ENCODE peak calls at places on chromosomes 3 and 15, in seven cellular contexts. J is uterus; D is GM13977; P is mesothelial cell of epicardium; N is endothelial cell of umbilical vein; H is CD8-positive, alpha-beta T cell; W is AG09309. L is an unnamed sample.

GRCh38 chr15:77650285-77650684 is 17.6 kb upstream of the LINGO1 start:
- DNase-seq in J (no peak), H (no peak), D (no peak), N (peak), W (no peak), P (no peak), L (no peak)

GRCh38 chr15:73753250-73754130 is at the start of gene INSYN1:
- DNase-seq in N (no peak), W (no peak), H (no peak), J (no peak), P (peak), D (no peak), L (no peak)

GRCh38 chr3:147956615-147957014 is 547.5 kb downstream of the ZIC1 start:
- DNase-seq in W (no peak), J (no peak), P (no peak), H (no peak), N (no peak), D (no peak), L (no peak)

GRCh38 chr15:69491051-69491505 is 38.5 kb downstream of the RPLP1 start:
- DNase-seq in H (no peak), D (no peak), J (no peak), N (no peak), W (no peak), P (no peak), L (no peak)

GRCh38 chr3:33911525-33912322 is 113.3 kb downstream of the PDCD6IP start:
- DNase-seq in J (no peak), N (no peak), W (no peak), H (no peak), P (no peak), D (no peak), L (no peak)

GRCh38 chr3:110420158-110420641 is 651.4 kb upstream of the NECTIN3 start:
- DNase-seq in J (no peak), W (peak), H (no peak), N (peak), D (no peak), P (no peak), L (peak)

GRCh38 chr15:73024161-73024560 is 28.1 kb upstream of the NEO1 start:
- DNase-seq in H (no peak), J (no peak), P (no peak), D (no peak), W (no peak), N (no peak), L (no peak)

GRCh38 chr15:34837246-34838016 is 42.1 kb upstream of the ACTC1 start:
- DNase-seq in N (peak), J (no peak), D (no peak), P (no peak), H (no peak), W (peak), L (peak)

GRCh38 chr15:66966256-66966655 is 99.1 kb upstream of the SMAD3 start:
- DNase-seq in H (no peak), D (no peak), J (no peak), P (no peak), W (no peak), N (no peak), L (no peak)
- TF ChIP-seq CTCF in H (no peak), D (peak), J (peak), P (peak), W (peak), N (no peak), L (no peak)

GRCh38 chr3:16067837-16068471 is 106.5 kb upstream of the GALNT15 start:
- DNase-seq in W (peak), D (no peak), H (no peak), N (peak), J (no peak), P (no peak), L (no peak)
- TF ChIP-seq CTCF in W (no peak), D (no peak), H (no peak), N (no peak), J (no peak), P (no peak), L (no peak)

DNA sequence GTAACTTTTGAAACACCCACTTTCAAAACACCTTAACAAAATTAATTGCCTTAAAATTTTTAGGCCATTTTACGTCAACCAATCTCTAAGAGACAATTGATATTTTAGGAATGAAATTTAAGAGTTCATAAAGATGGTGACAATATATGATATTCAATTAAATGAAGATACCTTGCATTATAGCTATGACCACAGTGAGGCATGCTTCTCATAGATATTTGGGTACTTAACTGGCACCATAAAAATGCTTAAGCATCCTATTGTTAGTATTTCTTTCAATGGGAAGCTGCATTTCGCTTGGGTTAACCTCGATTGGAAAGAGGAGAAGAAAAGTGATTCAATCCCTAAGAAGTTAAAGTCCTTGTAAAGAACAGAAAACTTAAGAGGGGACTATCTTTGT is 209.0 kb downstream of the GAP43 start:
- DNase-seq in H (no peak), W (no peak), D (no peak), P (no peak), N (no peak), J (no peak), L (no peak)
- TF ChIP-seq CTCF in H (no peak), W (no peak), D (no peak), P (no peak), N (no peak), J (no peak), L (no peak)

GRCh38 chr15:96701443-96701842 is 370.9 kb downstream of the NR2F2 start:
- DNase-seq in J (no peak), W (no peak), N (no peak), P (no peak), H (no peak), D (no peak), L (no peak)
- TF ChIP-seq CTCF in J (no peak), W (no peak), N (no peak), P (no peak), H (no peak), D (no peak), L (no peak)

DNA sequence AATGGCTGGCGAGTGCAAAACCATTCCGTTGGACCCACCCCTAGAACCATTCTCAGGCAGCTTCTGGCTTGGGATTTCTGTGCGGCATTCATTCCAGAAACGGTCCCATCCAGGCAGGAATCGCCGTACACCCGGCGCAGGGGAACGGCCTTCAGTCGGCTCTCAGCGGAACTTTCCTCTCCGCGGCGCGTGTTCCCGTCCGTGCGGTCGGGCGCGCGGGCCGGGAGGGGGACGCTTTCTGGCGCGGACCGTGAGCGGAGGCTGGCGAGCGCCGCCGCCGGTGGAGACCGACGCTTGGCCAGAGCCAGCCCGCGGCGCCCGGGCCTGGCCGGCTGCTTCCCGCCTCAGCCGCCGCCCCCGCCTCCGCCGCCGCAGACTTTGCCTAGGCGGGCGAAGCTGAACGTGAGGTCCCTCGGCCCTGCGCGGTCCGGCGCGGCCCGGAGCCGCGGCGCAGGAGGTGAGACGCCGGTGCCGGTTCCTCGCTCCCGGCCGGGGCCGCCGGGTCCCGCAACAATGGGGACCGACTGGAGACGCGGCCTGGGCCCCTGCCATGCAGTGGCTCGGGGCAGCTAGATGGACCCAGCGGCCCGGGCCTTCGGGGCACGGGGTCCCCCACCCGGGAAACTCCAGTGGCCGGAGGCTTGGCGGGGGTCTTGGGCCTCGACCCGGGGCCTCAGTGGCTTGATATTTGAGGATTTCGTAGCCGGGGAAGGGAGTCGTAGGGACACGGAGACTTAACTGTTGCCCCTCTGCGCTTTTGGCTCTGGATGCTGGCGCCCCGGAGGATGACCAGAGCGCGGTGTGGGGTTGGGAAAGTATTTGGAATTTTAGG is at the start of gene RAD54L2:
- DNase-seq in W (no peak), H (peak), J (peak), N (peak), D (peak), P (peak), L (peak)
- TF ChIP-seq CTCF in W (no peak), H (peak), J (peak), N (no peak), D (peak), P (no peak), L (no peak)

DNA sequence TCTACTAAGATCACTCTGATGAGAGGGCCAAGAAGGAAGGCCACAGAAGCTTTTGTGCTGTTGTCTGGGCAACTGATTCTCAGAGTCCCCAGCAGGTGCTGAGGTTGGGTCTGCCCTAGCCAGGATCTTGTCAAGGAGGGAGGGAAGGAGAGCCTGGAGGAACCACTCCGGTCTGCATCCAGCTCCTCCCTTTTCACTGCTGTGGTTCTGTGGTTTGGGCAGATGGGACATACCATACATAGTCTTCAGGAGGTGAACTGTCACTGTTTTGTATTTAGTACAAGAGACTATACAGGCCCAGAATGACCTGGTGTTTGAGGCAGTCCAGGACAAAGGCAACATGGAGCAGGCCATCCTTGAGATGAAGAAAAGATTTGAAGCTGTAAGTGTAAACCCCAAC is 21.9 kb downstream of the C3orf62 start:
- DNase-seq in H (no peak), W (no peak), D (no peak), J (no peak), P (no peak), N (no peak), L (no peak)
- TF ChIP-seq CTCF in H (no peak), W (no peak), D (no peak), J (no peak), P (no peak), N (no peak), L (no peak)

GRCh38 chr3:195248281-195248680 is 22.7 kb downstream of the XXYLT1 start:
- DNase-seq in J (peak), W (no peak), H (no peak), D (no peak), N (no peak), P (no peak), L (no peak)

GRCh38 chr3:195249858-195250464 is 21.0 kb downstream of the XXYLT1 start:
- DNase-seq in P (peak), W (no peak), H (no peak), J (peak), N (no peak), D (no peak), L (no peak)

GRCh38 chr3:195251336-195252065 is 19.5 kb downstream of the XXYLT1 start:
- DNase-seq in P (peak), J (peak), W (no peak), D (peak), N (no peak), H (no peak), L (no peak)

GRCh38 chr3:195249057-195249770 is 21.7 kb downstream of the XXYLT1 start:
- DNase-seq in W (no peak), N (no peak), H (no peak), J (peak), D (no peak), P (no peak), L (no peak)

GRCh38 chr3:195250473-195251251 is 20.3 kb downstream of the XXYLT1 start:
- DNase-seq in N (peak), P (peak), H (no peak), J (peak), D (peak), W (no peak), L (no peak)
- TF ChIP-seq CTCF in N (peak), P (no peak), H (no peak), J (peak), D (peak), W (no peak), L (peak)

GRCh38 chr3:69385723-69386483 is at the start of gene FRMD4B:
- DNase-seq in J (peak), P (peak), D (peak), W (no peak), H (no peak), N (peak), L (no peak)
- TF ChIP-seq CTCF in J (no peak), P (no peak), D (peak), W (peak), H (no peak), N (peak), L (peak)

DNA sequence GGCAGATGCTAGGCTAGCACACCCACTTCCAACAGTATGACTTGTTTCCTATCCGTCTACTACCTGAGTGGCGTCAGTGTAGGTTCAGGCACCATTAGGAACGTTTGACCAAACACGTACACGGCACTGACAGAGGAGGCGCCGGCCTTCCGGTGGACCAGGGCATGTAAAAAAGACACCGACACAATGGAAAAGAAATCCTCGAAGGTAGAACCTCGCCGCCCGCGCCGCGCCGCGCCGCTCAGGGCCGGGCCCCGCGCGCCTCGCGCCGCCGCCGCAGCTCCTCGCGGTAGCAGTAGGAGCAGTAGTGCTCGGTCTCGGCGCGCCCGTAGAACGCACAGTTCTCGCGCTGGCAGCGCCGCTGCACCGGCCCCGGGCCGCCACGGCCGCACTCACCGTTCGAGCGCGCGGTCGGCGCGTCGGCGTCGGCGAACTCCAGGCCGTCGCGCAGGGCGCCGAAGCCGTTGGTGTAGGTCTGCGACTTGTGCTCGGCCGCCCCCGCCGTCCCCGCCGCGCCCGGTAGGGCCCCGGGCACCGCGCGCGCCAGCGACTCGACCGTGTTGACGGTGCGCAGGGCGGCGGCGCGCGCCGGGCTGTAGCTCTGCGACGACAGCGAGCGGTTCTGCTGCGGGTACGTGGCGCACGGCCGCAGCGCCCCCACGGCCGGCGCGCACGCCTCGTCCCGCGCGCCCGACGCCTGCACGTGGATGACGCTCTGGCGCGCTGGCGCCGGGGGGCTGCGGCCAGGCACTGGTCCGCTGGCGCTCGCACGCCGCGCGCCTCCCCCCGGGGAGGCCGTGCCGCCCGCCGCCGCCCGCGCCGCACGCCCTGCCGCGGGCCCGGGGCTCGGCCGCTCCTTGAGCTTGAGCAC is 156.7 kb downstream of the KLF13 start:
- DNase-seq in D (peak), H (peak), P (peak), W (no peak), J (peak), N (no peak), L (no peak)
- TF ChIP-seq CTCF in D (no peak), H (no peak), P (no peak), W (no peak), J (no peak), N (no peak), L (no peak)

L was measured in AG09319.